ENCODE peak calls at places on chromosomes 16 and 17, in six cellular contexts. F is SJSA1, M is neural progenitor cell, Q is astrocyte of the spinal cord, T is thoracic aorta, D is fibroblast of mammary gland. E is an unnamed sample.

GRCh38 chr16:68658258-68658973 is 13.3 kb downstream of the CDH3 start:
- DNase-seq in D (peak; percentile 50), T (no peak), Q (peak; percentile 64), F (peak; percentile 91), M (peak; percentile 16), E (no peak)

GRCh38 chr17:19717031-19717360 is 612 bp upstream of the SLC47A2 start:
- DNase-seq in F (no peak), M (no peak), T (no peak), Q (no peak), D (no peak), E (no peak)

GRCh38 chr17:48597775-48598631 is 4.4 kb upstream of the HOXB5 start:
- DNase-seq in T (no peak), D (peak; percentile 85), Q (peak; percentile 91), F (peak; percentile 75), M (peak; percentile 50), E (no peak)

GRCh38 chr17:46822388-46822921 is 4.0 kb upstream of the WNT3 start:
- DNase-seq in T (no peak), F (no peak), M (no peak), Q (no peak), D (no peak), E (no peak)

GRCh38 chr17:66830451-66830850 is 4.5 kb upstream of the CACNG5 start:
- DNase-seq in Q (no peak), F (no peak), M (peak; percentile 45), D (no peak), T (no peak), E (no peak)

GRCh38 chr16:49608801-49609200 is 235.2 kb downstream of the C16orf78 start:
- DNase-seq in T (no peak), Q (peak; percentile 81), D (peak; percentile 74), F (peak; percentile 37), M (peak; percentile 53), E (no peak)

GRCh38 chr16:49150341-49150740 is 131.3 kb downstream of the CBLN1 start:
- DNase-seq in M (no peak), Q (no peak), T (no peak), F (no peak), D (no peak), E (no peak)

GRCh38 chr16:59210955-59211541 is 476.9 kb upstream of the GOT2 start:
- DNase-seq in T (no peak), F (peak; percentile 95), Q (peak; percentile 88), M (peak; percentile 81), D (peak; percentile 21), E (no peak)

GRCh38 chr16:66717112-66717675 is 20.7 kb upstream of the CMTM4 start:
- DNase-seq in M (peak; percentile 61), F (peak; percentile 30), T (no peak), D (peak; percentile 92), Q (peak; percentile 70), E (no peak)

GRCh38 chr16:85911531-85911930 is 12.6 kb downstream of the IRF8 start:
- DNase-seq in F (no peak), D (no peak), M (no peak), T (no peak), Q (no peak), E (no peak)

GRCh38 chr17:2335726-2336214 is 487 bp downstream of the TSR1 start:
- DNase-seq in T (no peak), Q (no peak), D (no peak), M (peak; percentile 36), F (peak; percentile 7), E (no peak)

GRCh38 chr16:53154513-53154912 is 99.7 kb downstream of the CHD9 start:
- DNase-seq in M (no peak), Q (no peak), T (no peak), D (no peak), F (no peak), E (no peak)

GRCh38 chr16:46801428-46802049 is 29.4 kb downstream of the C16orf87 start:
- DNase-seq in Q (peak; percentile 41), T (no peak), M (peak; percentile 39), D (peak; percentile 18), F (peak; percentile 37), E (no peak)

DNA sequence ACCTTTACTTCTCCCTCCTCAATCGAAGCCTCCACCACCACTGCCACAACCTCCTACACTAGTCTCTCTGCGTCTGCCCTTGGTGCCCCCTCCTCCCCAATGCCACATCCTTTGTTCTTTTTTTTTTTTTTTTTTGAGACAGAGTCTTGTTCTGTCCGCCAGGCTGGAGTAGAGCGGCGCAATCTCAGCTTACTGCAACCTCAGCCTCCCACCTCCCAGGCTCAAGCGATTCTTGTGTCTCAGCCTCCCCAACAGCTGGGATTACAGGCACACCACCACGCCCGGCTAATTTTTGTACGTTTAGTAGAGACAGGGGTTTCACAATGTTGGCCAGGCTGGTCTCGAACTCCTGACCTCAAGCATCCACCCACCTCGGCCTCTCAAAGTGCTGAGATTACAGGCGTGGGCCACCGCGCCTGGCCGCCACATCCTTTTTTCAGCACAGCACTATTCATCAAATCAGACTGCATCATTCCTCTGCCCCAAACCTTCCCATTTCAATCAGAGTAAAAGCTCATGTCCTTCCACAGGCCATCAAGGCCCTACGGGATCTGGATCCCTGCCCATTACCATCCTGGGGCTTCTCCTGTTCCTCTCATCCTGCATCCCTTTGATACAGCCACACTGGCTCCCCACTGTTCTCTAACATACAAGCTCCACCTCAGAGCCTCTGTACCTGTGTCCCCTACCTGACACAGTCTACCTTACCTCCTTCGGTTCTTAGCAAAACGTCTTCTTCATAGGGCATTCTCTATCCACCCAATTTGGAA is 2.0 kb downstream of the KLHL11 start:
- DNase-seq in Q (no peak), F (no peak), T (no peak), M (peak; percentile 28), D (no peak), E (no peak)
- H3K4me3 ChIP-seq in Q (no peak overlapping the region), F (peak overlapping the region; percentile 81), T (peak overlapping the region; percentile 90), M (peak overlapping the region; percentile 80), D (peak overlapping the region; percentile 86), E (no peak overlapping the region)

DNA sequence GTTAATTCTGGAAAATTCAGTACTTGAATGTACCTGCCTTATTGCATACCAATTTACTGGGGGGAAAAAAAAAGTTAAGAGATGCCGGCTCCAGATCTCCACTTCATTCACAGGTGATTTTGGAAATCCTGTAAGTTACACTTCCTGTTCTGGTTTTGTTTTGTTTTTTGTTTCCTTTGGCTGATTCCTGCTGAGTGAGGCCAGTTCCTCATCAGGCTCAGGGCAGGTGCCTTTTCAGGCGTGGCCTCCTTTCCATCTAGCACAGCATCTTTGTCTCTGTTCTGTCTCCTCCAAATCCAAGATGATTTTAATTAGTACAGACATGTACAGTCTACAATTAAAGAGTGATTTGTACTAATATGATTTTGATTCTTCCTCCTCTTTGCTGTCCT is 19.2 kb downstream of the CYB561 start:
- DNase-seq in M (no peak), F (no peak), T (no peak), D (no peak), Q (no peak), E (no peak)
- H3K4me3 ChIP-seq in M (no peak overlapping the region), F (no peak overlapping the region), T (no peak overlapping the region), D (no peak overlapping the region), Q (no peak overlapping the region), E (no peak overlapping the region)

DNA sequence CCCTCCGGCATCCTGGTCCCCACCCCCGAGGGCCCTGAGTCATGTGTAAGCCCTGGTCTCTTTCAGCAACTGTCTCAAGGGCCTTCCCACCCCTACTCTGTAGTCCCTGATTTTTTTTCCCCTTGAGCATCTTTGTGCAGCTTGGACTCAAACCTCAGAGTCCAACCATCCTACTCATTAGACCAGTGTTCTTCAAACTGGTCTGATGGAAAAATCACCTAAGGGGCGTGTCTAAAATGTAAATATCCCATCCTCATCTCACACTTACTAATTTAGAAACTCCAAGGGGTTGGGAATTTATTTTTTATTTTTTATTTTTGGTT is 624 bp downstream of the G6PC3 start:
- DNase-seq in F (no peak), M (no peak), D (peak; percentile 88), T (no peak), Q (no peak), E (no peak)
- H3K4me3 ChIP-seq in F (peak overlapping the region; percentile 59), M (peak overlapping the region; percentile 66), D (peak overlapping the region; percentile 65), T (peak overlapping the region; percentile 93), Q (peak overlapping the region; percentile 70), E (peak overlapping the region; percentile 71)

GRCh38 chr17:71938340-71939010 is 182.3 kb upstream of the SOX9 start:
- DNase-seq in Q (no peak), M (no peak), F (no peak), T (no peak), D (no peak), E (no peak)
- H3K4me3 ChIP-seq in Q (no peak overlapping the region), M (no peak overlapping the region), F (no peak overlapping the region), T (no peak overlapping the region), D (no peak overlapping the region), E (no peak overlapping the region)